ENCODE peak calls at places on chromosomes 16 and 17, in four cellular contexts. V, E, R and T are unnamed samples.
A peak's percentile ranks its signal among the peaks of the same experiment; 100 is the strongest.

GRCh38 chr17:55660171-55660886 is 62.3 kb downstream of the TMEM100 start:
- DNase-seq in V (no peak), E (no peak), R (peak; percentile 9), T (no peak)

GRCh38 chr17:8732406-8733065 is 12.1 kb downstream of the CCDC42 start:
- DNase-seq in V (no peak), E (no peak), R (no peak), T (no peak)

GRCh38 chr17:28475151-28475900 is 1.9 kb downstream of the SLC13A2 start:
- DNase-seq in V (no peak), E (no peak), R (peak; percentile 35), T (no peak)

GRCh38 chr17:47763913-47764582 is 31.0 kb downstream of the TBX21 start:
- DNase-seq in V (no peak), E (no peak), R (no peak), T (no peak)

GRCh38 chr16:84738255-84739038 is 38.6 kb downstream of the USP10 start:
- DNase-seq in V (peak; percentile 90), E (peak; percentile 91), R (peak; percentile 78), T (peak; percentile 85)

GRCh38 chr16:19503461-19504075 is 18.3 kb downstream of the GDE1 start:
- DNase-seq in V (no peak), E (no peak), R (no peak), T (no peak)

GRCh38 chr17:7260601-7261376 is 1.5 kb downstream of the CLDN7 start:
- DNase-seq in V (no peak), E (peak; percentile 86), R (no peak), T (no peak)

GRCh38 chr17:76725580-76726230 is 701 bp downstream of the JMJD6 start:
- DNase-seq in V (peak; percentile 90), E (no peak), R (peak; percentile 43), T (no peak)

DNA sequence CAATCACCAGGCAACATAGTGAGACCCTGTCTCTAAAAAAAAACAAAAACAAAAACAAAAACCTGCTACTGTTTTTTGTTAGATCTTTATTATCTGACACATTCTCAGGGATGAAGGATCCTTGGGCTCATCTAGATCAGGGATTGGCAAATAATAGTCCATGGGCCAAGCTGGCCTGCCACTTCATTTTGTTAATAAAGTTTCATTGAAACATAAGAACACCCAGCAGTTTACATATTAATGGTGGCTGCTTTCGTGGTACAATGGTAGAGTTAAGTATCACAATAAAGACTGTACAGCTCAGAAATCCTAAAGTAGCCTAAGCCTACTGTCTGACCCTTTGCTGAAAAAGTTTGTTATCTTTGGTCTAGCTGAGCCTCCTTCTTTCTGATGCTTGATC is 32.9 kb upstream of the CLEC18A start:
- DNase-seq in V (no peak), E (no peak), R (no peak), T (no peak)
- H3K4me3 ChIP-seq in V (no peak overlapping the region), E (no peak overlapping the region), R (no peak overlapping the region), T (no peak overlapping the region)

GRCh38 chr17:17433260-17433659 is 43.5 kb upstream of the MED9 start:
- DNase-seq in V (no peak), E (no peak), R (peak; percentile 67), T (no peak)

GRCh38 chr17:17437461-17437860 is 39.3 kb upstream of the MED9 start:
- DNase-seq in V (no peak), E (no peak), R (no peak), T (no peak)

GRCh38 chr17:17434477-17434876 is 42.3 kb upstream of the MED9 start:
- DNase-seq in V (no peak), E (no peak), R (no peak), T (no peak)

GRCh38 chr17:17437893-17438292 is 38.9 kb upstream of the MED9 start:
- DNase-seq in V (no peak), E (no peak), R (no peak), T (no peak)

DNA sequence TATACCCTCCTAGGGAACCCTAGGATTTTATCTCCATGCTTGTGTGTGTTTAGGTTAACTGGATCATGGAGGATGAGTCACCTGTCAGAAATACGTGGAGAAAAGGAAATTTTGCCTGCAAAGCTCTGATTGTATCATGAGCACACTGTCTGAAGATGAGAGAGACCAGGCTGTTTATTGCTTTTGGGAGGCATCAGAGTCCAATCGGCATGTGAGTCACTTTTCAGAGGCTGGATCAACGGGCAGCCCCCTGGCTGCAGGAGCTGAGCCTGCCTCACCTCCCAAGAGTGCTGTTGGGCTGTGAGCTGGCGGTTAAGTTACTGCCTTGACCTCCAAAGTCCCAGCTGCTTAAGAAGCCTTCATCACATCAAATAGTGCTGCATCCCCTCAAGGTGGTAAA is 41.5 kb upstream of the MED9 start:
- DNase-seq in V (no peak), E (no peak), R (peak; percentile 80), T (no peak)
- TF ChIP-seq FOSL1 in V (peak; percentile 93), E (no peak), R (no peak), T (no peak)

GRCh38 chr17:42544874-42545283 is 7.8 kb upstream of the HSD17B1 start:
- DNase-seq in V (no peak), E (no peak), R (peak; percentile 83), T (no peak)

GRCh38 chr17:42547698-42548069 is 5.0 kb upstream of the HSD17B1 start:
- DNase-seq in V (no peak), E (no peak), R (no peak), T (no peak)

GRCh38 chr17:42548993-42549755 is 3.5 kb upstream of the HSD17B1 start:
- DNase-seq in V (no peak), E (no peak), R (no peak), T (no peak)

GRCh38 chr17:42547001-42547461 is 5.7 kb upstream of the HSD17B1 start:
- DNase-seq in V (no peak), E (no peak), R (no peak), T (no peak)

DNA sequence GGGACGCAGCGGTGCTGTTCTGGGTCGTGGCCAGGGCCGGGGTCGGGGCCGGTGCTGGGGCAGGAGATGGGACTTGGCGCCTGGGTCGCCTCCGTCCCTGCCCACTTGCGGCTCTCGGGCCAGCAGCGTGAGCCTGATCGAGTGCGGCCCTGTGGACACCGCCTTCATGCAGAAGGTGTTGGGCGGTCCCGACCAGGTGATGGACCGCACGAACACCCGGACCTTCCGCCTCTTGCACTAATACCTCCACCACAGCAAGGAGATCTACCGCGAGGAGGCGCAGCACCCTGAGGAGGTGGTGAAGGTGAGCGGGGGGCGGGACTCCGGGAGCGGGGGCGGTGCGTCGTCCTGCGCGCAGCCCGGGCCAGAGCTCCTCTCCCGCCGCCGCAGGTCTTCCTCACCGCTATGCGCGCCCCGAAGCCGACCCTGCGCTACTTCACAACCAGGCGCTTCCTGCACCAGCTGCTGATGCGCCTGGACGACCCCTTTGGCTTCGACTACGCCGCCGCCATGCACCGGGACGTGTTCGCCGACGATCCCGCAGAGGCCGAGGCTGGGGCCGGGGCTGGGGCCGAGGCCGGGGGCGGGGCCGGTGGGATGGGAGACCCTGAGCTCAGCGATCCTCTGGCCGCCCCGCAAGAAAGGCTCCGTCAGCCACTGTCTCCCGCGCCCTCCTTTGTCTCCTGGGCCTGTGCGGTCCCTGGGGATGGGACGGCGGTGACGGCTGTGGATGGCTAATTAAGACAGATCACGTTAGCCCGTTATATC is 4.5 kb upstream of the HSD17B1 start:
- DNase-seq in V (no peak), E (peak; percentile 97), R (no peak), T (no peak)
- H3K4me3 ChIP-seq in V (no peak overlapping the region), E (peak overlapping the region; percentile 37), R (no peak overlapping the region), T (peak overlapping the region; percentile 17)

GRCh38 chr17:2982854-2983636 is 80.4 kb downstream of the OR1D5 start:
- DNase-seq in V (peak; percentile 10), E (no peak), R (no peak), T (no peak)
- TF ChIP-seq FOSL1 in V (peak; percentile 27), E (no peak), R (no peak), T (no peak)

GRCh38 chr16:83134638-83135037 is 507.9 kb downstream of the CDH13 start:
- DNase-seq in V (no peak), E (no peak), R (no peak), T (no peak)
- H3K4me3 ChIP-seq in V (no peak overlapping the region), E (no peak overlapping the region), R (no peak overlapping the region), T (no peak overlapping the region)